ENCODE peak calls at places on chromosomes 4 and X, in ten cellular contexts. One of them, this sample, is unnamed.

GRCh38 chr4:48985976-48986653 is at the start of gene CWH43:
- DNase-seq in progenitor cell of endocrine pancreas: peak
- DNase-seq in NCI-H524: peak
- DNase-seq in GM19239: no peak
- DNase-seq in activated CD4-positive, alpha-beta T cell treated with anti-CD3 and anti-CD28 coated beads for 24 hours: no peak
- DNase-seq in activated CD4-positive, CD25-positive, alpha-beta regulatory T cell: no peak
- DNase-seq in GM12865: no peak
- DNase-seq in HFFc6: no peak
- DNase-seq in NCI-H460: no peak
- DNase-seq in uterus: no peak
- DNase-seq in this sample: no peak

GRCh38 chr4:20639346-20639745 is 60.9 kb upstream of the PACRGL start:
- DNase-seq in progenitor cell of endocrine pancreas: no peak
- DNase-seq in NCI-H524: no peak
- DNase-seq in GM19239: no peak
- DNase-seq in activated CD4-positive, alpha-beta T cell treated with anti-CD3 and anti-CD28 coated beads for 24 hours: no peak
- DNase-seq in activated CD4-positive, CD25-positive, alpha-beta regulatory T cell: no peak
- DNase-seq in GM12865: no peak
- DNase-seq in HFFc6: no peak
- DNase-seq in NCI-H460: no peak
- DNase-seq in uterus: no peak
- DNase-seq in this sample: no peak

GRCh38 chr4:9923195-9923812 is 98.0 kb downstream of the SLC2A9 start:
- DNase-seq in progenitor cell of endocrine pancreas: no peak
- DNase-seq in NCI-H524: no peak
- DNase-seq in GM19239: no peak
- DNase-seq in activated CD4-positive, alpha-beta T cell treated with anti-CD3 and anti-CD28 coated beads for 24 hours: no peak
- DNase-seq in activated CD4-positive, CD25-positive, alpha-beta regulatory T cell: no peak
- DNase-seq in GM12865: no peak
- DNase-seq in HFFc6: no peak
- DNase-seq in NCI-H460: no peak
- DNase-seq in uterus: no peak
- DNase-seq in this sample: no peak

GRCh38 chr4:143294310-143294709 is 42.4 kb upstream of the GAB1 start:
- DNase-seq in progenitor cell of endocrine pancreas: no peak
- DNase-seq in NCI-H524: no peak
- DNase-seq in GM19239: no peak
- DNase-seq in activated CD4-positive, alpha-beta T cell treated with anti-CD3 and anti-CD28 coated beads for 24 hours: no peak
- DNase-seq in activated CD4-positive, CD25-positive, alpha-beta regulatory T cell: no peak
- DNase-seq in GM12865: no peak
- DNase-seq in HFFc6: no peak
- DNase-seq in NCI-H460: no peak
- DNase-seq in uterus: peak
- DNase-seq in this sample: peak

GRCh38 chrX:109886122-109886761 is 116.7 kb upstream of the TMEM164 start:
- DNase-seq in progenitor cell of endocrine pancreas: peak
- DNase-seq in NCI-H524: peak
- DNase-seq in GM19239: peak
- DNase-seq in activated CD4-positive, alpha-beta T cell treated with anti-CD3 and anti-CD28 coated beads for 24 hours: peak
- DNase-seq in activated CD4-positive, CD25-positive, alpha-beta regulatory T cell: no peak
- DNase-seq in GM12865: peak
- DNase-seq in HFFc6: peak
- DNase-seq in NCI-H460: peak
- DNase-seq in uterus: no peak
- DNase-seq in this sample: no peak

GRCh38 chr4:120517966-120518365 is 404.6 kb downstream of the PRDM5 start:
- DNase-seq in progenitor cell of endocrine pancreas: no peak
- DNase-seq in NCI-H524: no peak
- DNase-seq in GM19239: no peak
- DNase-seq in activated CD4-positive, alpha-beta T cell treated with anti-CD3 and anti-CD28 coated beads for 24 hours: no peak
- DNase-seq in activated CD4-positive, CD25-positive, alpha-beta regulatory T cell: no peak
- DNase-seq in GM12865: peak
- DNase-seq in HFFc6: peak
- DNase-seq in NCI-H460: peak
- DNase-seq in uterus: peak
- DNase-seq in this sample: no peak

GRCh38 chr4:160091631-160092030 is 988.8 kb downstream of the RAPGEF2 start:
- DNase-seq in progenitor cell of endocrine pancreas: no peak
- DNase-seq in NCI-H524: no peak
- DNase-seq in GM19239: no peak
- DNase-seq in activated CD4-positive, alpha-beta T cell treated with anti-CD3 and anti-CD28 coated beads for 24 hours: no peak
- DNase-seq in activated CD4-positive, CD25-positive, alpha-beta regulatory T cell: no peak
- DNase-seq in GM12865: no peak
- DNase-seq in HFFc6: no peak
- DNase-seq in NCI-H460: no peak
- DNase-seq in uterus: no peak
- DNase-seq in this sample: no peak

GRCh38 chr4:68724922-68725321 is 54.5 kb upstream of the UGT2B15 start:
- DNase-seq in progenitor cell of endocrine pancreas: no peak
- DNase-seq in NCI-H524: no peak
- DNase-seq in GM19239: no peak
- DNase-seq in activated CD4-positive, alpha-beta T cell treated with anti-CD3 and anti-CD28 coated beads for 24 hours: no peak
- DNase-seq in activated CD4-positive, CD25-positive, alpha-beta regulatory T cell: no peak
- DNase-seq in GM12865: no peak
- DNase-seq in HFFc6: no peak
- DNase-seq in NCI-H460: no peak
- DNase-seq in uterus: no peak
- DNase-seq in this sample: no peak

GRCh38 chrX:19758536-19758935 is 128.9 kb downstream of the SH3KBP1 start:
- DNase-seq in progenitor cell of endocrine pancreas: no peak
- DNase-seq in NCI-H524: no peak
- DNase-seq in GM19239: no peak
- DNase-seq in activated CD4-positive, alpha-beta T cell treated with anti-CD3 and anti-CD28 coated beads for 24 hours: no peak
- DNase-seq in activated CD4-positive, CD25-positive, alpha-beta regulatory T cell: no peak
- DNase-seq in GM12865: peak
- DNase-seq in HFFc6: peak
- DNase-seq in NCI-H460: no peak
- DNase-seq in uterus: no peak
- DNase-seq in this sample: no peak

GRCh38 chr4:38062088-38062893 is 102.1 kb downstream of the PTTG2 start:
- DNase-seq in progenitor cell of endocrine pancreas: peak
- DNase-seq in NCI-H524: peak
- DNase-seq in GM19239: peak
- DNase-seq in activated CD4-positive, alpha-beta T cell treated with anti-CD3 and anti-CD28 coated beads for 24 hours: peak
- DNase-seq in activated CD4-positive, CD25-positive, alpha-beta regulatory T cell: peak
- DNase-seq in GM12865: peak
- DNase-seq in HFFc6: peak
- DNase-seq in NCI-H460: peak
- DNase-seq in uterus: peak
- DNase-seq in this sample: peak

GRCh38 chr4:66565796-66566195 is 895.5 kb upstream of the EPHA5 start:
- DNase-seq in progenitor cell of endocrine pancreas: no peak
- DNase-seq in NCI-H524: no peak
- DNase-seq in GM19239: no peak
- DNase-seq in activated CD4-positive, alpha-beta T cell treated with anti-CD3 and anti-CD28 coated beads for 24 hours: no peak
- DNase-seq in activated CD4-positive, CD25-positive, alpha-beta regulatory T cell: no peak
- DNase-seq in GM12865: no peak
- DNase-seq in HFFc6: no peak
- DNase-seq in NCI-H460: no peak
- DNase-seq in uterus: no peak
- DNase-seq in this sample: no peak

GRCh38 chr4:3945511-3946290 is 179.5 kb downstream of the ADRA2C start:
- DNase-seq in progenitor cell of endocrine pancreas: no peak
- DNase-seq in NCI-H524: no peak
- DNase-seq in GM19239: no peak
- DNase-seq in activated CD4-positive, alpha-beta T cell treated with anti-CD3 and anti-CD28 coated beads for 24 hours: no peak
- DNase-seq in activated CD4-positive, CD25-positive, alpha-beta regulatory T cell: no peak
- DNase-seq in GM12865: no peak
- DNase-seq in HFFc6: no peak
- DNase-seq in NCI-H460: no peak
- DNase-seq in uterus: no peak
- DNase-seq in this sample: no peak

GRCh38 chr4:41748074-41748787 is at the start of gene PHOX2B:
- DNase-seq in progenitor cell of endocrine pancreas: no peak
- DNase-seq in NCI-H524: no peak
- DNase-seq in GM19239: no peak
- DNase-seq in activated CD4-positive, alpha-beta T cell treated with anti-CD3 and anti-CD28 coated beads for 24 hours: no peak
- DNase-seq in activated CD4-positive, CD25-positive, alpha-beta regulatory T cell: no peak
- DNase-seq in GM12865: no peak
- DNase-seq in HFFc6: no peak
- DNase-seq in NCI-H460: no peak
- DNase-seq in uterus: no peak
- DNase-seq in this sample: no peak

GRCh38 chr4:158050942-158051341 is 121.9 kb downstream of the GASK1B start:
- DNase-seq in progenitor cell of endocrine pancreas: no peak
- DNase-seq in NCI-H524: no peak
- DNase-seq in GM19239: no peak
- DNase-seq in activated CD4-positive, alpha-beta T cell treated with anti-CD3 and anti-CD28 coated beads for 24 hours: no peak
- DNase-seq in activated CD4-positive, CD25-positive, alpha-beta regulatory T cell: no peak
- DNase-seq in GM12865: no peak
- DNase-seq in HFFc6: no peak
- DNase-seq in NCI-H460: no peak
- DNase-seq in uterus: no peak
- DNase-seq in this sample: no peak

GRCh38 chrX:78708830-78709229 is 38.7 kb upstream of the LPAR4 start:
- DNase-seq in progenitor cell of endocrine pancreas: no peak
- DNase-seq in NCI-H524: no peak
- DNase-seq in GM19239: no peak
- DNase-seq in activated CD4-positive, alpha-beta T cell treated with anti-CD3 and anti-CD28 coated beads for 24 hours: no peak
- DNase-seq in activated CD4-positive, CD25-positive, alpha-beta regulatory T cell: no peak
- DNase-seq in GM12865: no peak
- DNase-seq in HFFc6: no peak
- DNase-seq in NCI-H460: no peak
- DNase-seq in uterus: peak
- DNase-seq in this sample: no peak

GRCh38 chr4:6893449-6894085 is 16.1 kb upstream of the TBC1D14 start:
- DNase-seq in progenitor cell of endocrine pancreas: no peak
- DNase-seq in NCI-H524: no peak
- DNase-seq in GM19239: no peak
- DNase-seq in activated CD4-positive, alpha-beta T cell treated with anti-CD3 and anti-CD28 coated beads for 24 hours: no peak
- DNase-seq in activated CD4-positive, CD25-positive, alpha-beta regulatory T cell: no peak
- DNase-seq in GM12865: no peak
- DNase-seq in HFFc6: no peak
- DNase-seq in NCI-H460: no peak
- DNase-seq in uterus: no peak
- DNase-seq in this sample: no peak